ENCODE peak calls at places on chromosomes 7 and 10, in four cellular contexts. K is HepG2, O is HCT116, P is K562. S is an unnamed sample.

GRCh38 chr10:93790454-93790853 is 32.7 kb downstream of the LGI1 start:
- DNase-seq in K (peak; percentile 58), O (no peak), P (no peak), S (no peak)

GRCh38 chr7:651032-651728 is 75.3 kb upstream of the DNAAF5 start:
- DNase-seq in K (no peak), O (no peak), P (no peak), S (no peak)

GRCh38 chr10:101814466-101815041 is 3.7 kb downstream of the OGA start:
- DNase-seq in K (no peak), O (no peak), P (no peak), S (no peak)

GRCh38 chr7:151940048-151940845 is 16.0 kb upstream of the GALNTL5 start:
- DNase-seq in K (no peak), O (no peak), P (no peak), S (peak; percentile 50)

GRCh38 chr7:30062587-30062986 is 34.4 kb downstream of the PLEKHA8 start:
- DNase-seq in K (peak; percentile 44), O (peak; percentile 13), P (peak; percentile 56), S (peak; percentile 17)

GRCh38 chr10:71234970-71235681 is 22.8 kb downstream of the UNC5B start:
- DNase-seq in K (no peak), O (no peak), P (peak; percentile 55), S (no peak)

GRCh38 chr10:52664629-52665028 is 108.0 kb downstream of the MBL2 start:
- DNase-seq in K (no peak), O (no peak), P (no peak), S (no peak)

GRCh38 chr7:50793115-50793946 is 10.6 kb upstream of the GRB10 start:
- DNase-seq in K (no peak), O (no peak), P (peak; percentile 80), S (no peak)

GRCh38 chr10:93438796-93439253 is 43.3 kb downstream of the MYOF start:
- DNase-seq in K (no peak), O (peak; percentile 82), P (no peak), S (no peak)

GRCh38 chr7:66869660-66870450 is 51.2 kb upstream of the TMEM248 start:
- DNase-seq in K (no peak), O (no peak), P (peak; percentile 87), S (no peak)

GRCh38 chr7:107076781-107077698 is 32.5 kb downstream of the PRKAR2B start:
- DNase-seq in K (no peak), O (no peak), P (peak; percentile 80), S (no peak)

GRCh38 chr7:5997210-5997808 is 11.5 kb downstream of the PMS2 start:
- DNase-seq in K (peak; percentile 66), O (no peak), P (peak; percentile 71), S (no peak)

GRCh38 chr10:94122247-94122646 is 128.5 kb downstream of the PLCE1 start:
- DNase-seq in K (no peak), O (no peak), P (no peak), S (no peak)

GRCh38 chr7:137895301-137896201 is 48.8 kb upstream of the DGKI start:
- DNase-seq in K (no peak), O (no peak), P (no peak), S (no peak)

GRCh38 chr10:33612551-33612950 is 278.1 kb upstream of the NRP1 start:
- DNase-seq in K (no peak), O (no peak), P (no peak), S (no peak)

GRCh38 chr10:45418859-45419672 is 45.0 kb downstream of the ALOX5 start:
- DNase-seq in K (peak; percentile 16), O (no peak), P (no peak), S (no peak)

GRCh38 chr10:126935263-126935946 is 30.2 kb downstream of the DOCK1 start:
- DNase-seq in K (no peak), O (no peak), P (no peak), S (no peak)

GRCh38 chr7:2202361-2202761 is 30.4 kb downstream of the MAD1L1 start:
- DNase-seq in K (no peak), O (no peak), P (no peak), S (no peak)

GRCh38 chr7:155007947-155008346 is 5.0 kb upstream of the PAXIP1 start:
- DNase-seq in K (peak; percentile 56), O (peak; percentile 32), P (peak; percentile 77), S (peak; percentile 38)

GRCh38 chr7:24531255-24531654 is 42.0 kb upstream of the PALS2 start:
- DNase-seq in K (no peak), O (no peak), P (no peak), S (no peak)

GRCh38 chr10:123136221-123136805 is 543 bp downstream of the HMX3 start:
- DNase-seq in K (no peak), O (no peak), P (peak; percentile 34), S (no peak)

GRCh38 chr7:70947181-70947580 is 184.8 kb upstream of the GALNT17 start:
- DNase-seq in K (no peak), O (no peak), P (no peak), S (no peak)

GRCh38 chr7:4820968-4821471 is 40.8 kb downstream of the PAPOLB start:
- DNase-seq in K (no peak), O (no peak), P (no peak), S (no peak)

GRCh38 chr7:45162311-45162845 is 4.8 kb downstream of the RAMP3 start:
- DNase-seq in K (no peak), O (no peak), P (no peak), S (no peak)

GRCh38 chr7:143454091-143454729 is 11.0 kb downstream of the TAS2R60 start:
- DNase-seq in K (no peak), O (no peak), P (no peak), S (no peak)

GRCh38 chr10:3068201-3068967 is 1.0 kb downstream of the PFKP start:
- DNase-seq in K (no peak), O (no peak), P (peak; percentile 67), S (no peak)

GRCh38 chr7:27219821-27220220 is 19.9 kb upstream of the HOXA13 start:
- DNase-seq in K (no peak), O (no peak), P (no peak), S (no peak)

GRCh38 chr10:86284355-86285105 is 82.1 kb downstream of the GRID1 start:
- DNase-seq in K (no peak), O (no peak), P (no peak), S (no peak)

GRCh38 chr10:47060993-47061500 is 149.8 kb downstream of the PTPN20 start:
- DNase-seq in K (no peak), O (no peak), P (no peak), S (no peak)

GRCh38 chr10:47060356-47060755 is 149.1 kb downstream of the PTPN20 start:
- DNase-seq in K (no peak), O (no peak), P (no peak), S (no peak)

GRCh38 chr10:47061776-47062175 is 150.5 kb downstream of the PTPN20 start:
- DNase-seq in K (no peak), O (no peak), P (no peak), S (no peak)

GRCh38 chr10:47063858-47064257 is 152.6 kb downstream of the PTPN20 start:
- DNase-seq in K (no peak), O (no peak), P (no peak), S (no peak)

DNA sequence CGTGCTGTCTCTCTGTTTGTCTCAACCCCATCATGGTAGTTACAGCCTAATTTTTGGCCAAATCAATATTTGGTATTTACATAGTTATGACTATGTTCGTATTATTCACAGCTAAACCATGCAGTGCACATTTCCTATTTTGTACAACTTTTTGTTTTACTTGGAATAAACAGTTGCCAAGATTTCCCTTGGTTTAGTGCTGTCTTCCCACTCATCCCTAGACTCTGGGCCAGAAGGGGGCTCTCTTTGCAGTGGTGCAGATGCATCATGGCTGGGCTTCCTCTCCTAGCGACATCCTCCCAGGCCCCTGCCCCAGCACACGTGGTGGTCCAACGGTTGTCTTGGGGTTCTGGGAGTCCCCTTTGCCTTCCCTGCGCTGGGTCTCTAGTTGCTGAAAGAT is 151.6 kb downstream of the PTPN20 start:
- DNase-seq in K (no peak), O (no peak), P (peak; percentile 9), S (no peak)
- TF ChIP-seq TCF7L2 in K (no peak), O (no peak), P (no peak), S (no peak)

DNA sequence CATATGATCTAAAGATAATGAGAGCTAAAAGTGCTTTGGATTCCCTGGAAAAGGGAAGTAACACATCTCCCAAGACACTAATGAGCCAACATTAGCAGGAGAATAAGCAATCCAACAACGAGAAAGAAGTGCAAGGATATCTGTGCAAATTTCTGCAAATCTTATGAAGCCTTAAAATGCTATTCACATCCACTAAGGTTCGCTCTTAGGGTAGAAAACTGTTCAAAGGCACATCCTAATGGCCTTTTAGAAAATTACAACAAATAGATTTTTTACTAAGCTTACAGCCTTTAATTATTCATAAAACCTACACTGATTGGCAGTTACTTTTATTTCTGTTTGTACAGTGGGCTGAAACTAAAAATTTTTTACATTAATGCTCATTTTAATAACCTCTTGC is 100.3 kb downstream of the RAPGEF5 start:
- DNase-seq in K (no peak), O (no peak), P (no peak), S (no peak)
- TF ChIP-seq CTCF in K (no peak), O (no peak), P (no peak), S (no peak)

GRCh38 chr7:77200542-77200941 is 923 bp upstream of the FGL2 start:
- DNase-seq in K (no peak), O (no peak), P (no peak), S (no peak)

GRCh38 chr7:77197135-77197534 is 2.5 kb downstream of the FGL2 start:
- DNase-seq in K (no peak), O (no peak), P (no peak), S (no peak)

GRCh38 chr7:77202544-77202976 is 2.9 kb upstream of the FGL2 start:
- DNase-seq in K (no peak), O (no peak), P (no peak), S (no peak)

DNA sequence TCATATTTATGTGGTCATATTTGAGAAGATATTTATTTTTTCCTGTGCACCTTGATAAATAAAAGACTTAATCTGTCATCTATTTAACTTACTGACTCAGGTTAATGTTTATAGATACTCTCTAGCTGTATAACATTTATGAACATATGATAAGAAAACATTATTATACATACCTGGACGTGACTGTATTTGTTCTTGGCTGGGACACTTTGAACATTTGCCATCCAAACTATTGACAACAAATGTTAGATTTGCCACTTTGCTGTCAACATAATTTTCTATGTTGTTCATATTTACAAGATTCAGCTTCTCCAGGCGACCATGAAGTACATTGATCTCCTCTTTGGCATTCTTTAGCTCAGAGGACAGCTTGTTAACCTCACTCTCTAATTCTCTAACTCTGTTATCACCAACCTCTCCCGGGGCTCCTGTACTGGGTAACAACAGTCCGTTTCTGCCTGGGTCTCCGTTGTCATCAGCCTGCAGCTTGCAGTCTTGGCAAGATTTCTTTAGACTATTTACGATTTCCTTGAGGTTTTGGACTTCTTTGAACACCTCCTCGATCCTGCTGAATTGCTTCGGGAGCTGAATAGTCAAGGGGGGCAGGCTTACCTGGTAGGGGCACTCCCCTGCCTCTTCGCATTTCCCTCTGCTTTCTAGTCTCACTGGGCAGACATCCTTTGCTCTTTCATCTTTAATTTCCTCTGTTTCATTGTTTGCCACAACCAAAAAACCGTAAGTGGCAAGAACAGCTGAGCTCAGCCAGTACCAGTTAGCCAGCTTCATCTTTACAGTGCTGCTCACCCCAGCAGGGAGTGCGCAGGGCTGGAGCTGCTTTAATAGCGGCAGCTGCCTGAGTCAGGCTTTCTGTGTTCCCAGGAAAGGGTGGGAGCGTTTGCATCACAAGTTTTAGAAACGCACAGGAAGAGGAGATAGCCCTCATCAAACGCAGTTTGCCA is at the start of gene FGL2:
- DNase-seq in K (no peak), O (no peak), P (no peak), S (no peak)
- TF ChIP-seq TCF7L2 in K (no peak), O (no peak), P (no peak), S (no peak)

DNA sequence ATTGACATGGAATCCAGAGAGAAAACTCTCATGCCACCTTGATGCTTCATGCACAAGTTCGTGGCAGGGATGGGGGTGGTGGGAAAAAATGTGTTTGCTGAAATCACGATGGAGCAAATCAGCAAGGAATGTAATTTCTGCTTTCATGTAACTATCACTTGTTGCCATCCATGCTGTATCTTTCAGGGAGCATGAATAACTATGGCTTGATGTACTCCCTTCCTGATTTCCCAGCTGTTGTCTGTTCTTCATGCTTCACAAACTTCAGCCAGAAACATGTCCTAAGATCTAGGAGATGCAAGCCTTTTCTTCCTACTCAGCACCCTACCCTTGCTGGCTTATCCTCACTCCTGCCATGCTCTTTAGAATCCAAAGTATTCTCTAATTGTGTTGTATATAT is 64.0 kb downstream of the LRRC4 start:
- DNase-seq in K (no peak), O (no peak), P (no peak), S (no peak)
- TF ChIP-seq CTCF in K (no peak), O (no peak), P (no peak), S (no peak)